ENCODE peak calls at places on chromosomes 13 and 19, in eight cellular contexts. F is AG08396, Q is neural crest cell, V is amygdala, R is right lobe of liver, B is fibroblast of the conjunctiva, D is NCI-H774, T is HS-5. S is an unnamed sample.

GRCh38 chr19:10419200-10419645 is 1.1 kb upstream of the PDE4A start:
- DNase-seq in F (peak), Q (no peak), V (no peak), R (no peak), B (no peak), D (no peak), T (no peak), S (no peak)

GRCh38 chr13:112186091-112186490 is 119.1 kb downstream of the SOX1 start:
- DNase-seq in F (no peak), Q (no peak), V (no peak), R (no peak), B (no peak), D (no peak), T (no peak), S (no peak)

GRCh38 chr19:1969176-1970002 is 28.4 kb downstream of the CSNK1G2 start:
- DNase-seq in F (no peak), Q (no peak), V (no peak), R (no peak), B (no peak), D (no peak), T (no peak), S (no peak)

GRCh38 chr13:100825551-100825950 is 151.0 kb upstream of the TMTC4 start:
- DNase-seq in F (peak), Q (no peak), V (no peak), R (no peak), B (no peak), D (no peak), T (peak), S (no peak)

GRCh38 chr13:69264362-69265334 is 843.0 kb upstream of the ATXN8OS start:
- DNase-seq in F (no peak), Q (no peak), V (no peak), R (no peak), B (no peak), D (no peak), T (no peak), S (no peak)

GRCh38 chr19:46904114-46905060 is 43.6 kb downstream of the ARHGAP35 start:
- DNase-seq in F (no peak), Q (no peak), V (no peak), R (no peak), B (no peak), D (no peak), T (no peak), S (no peak)

GRCh38 chr19:18596752-18597157 is 8.2 kb downstream of the REX1BD start:
- DNase-seq in F (peak), Q (no peak), V (no peak), R (no peak), B (no peak), D (peak), T (no peak), S (peak)

GRCh38 chr19:35106291-35106583 is 9.4 kb upstream of the FXYD3 start:
- DNase-seq in F (no peak), Q (no peak), V (peak), R (no peak), B (no peak), D (no peak), T (no peak), S (no peak)

GRCh38 chr13:75648446-75648845 is 12.3 kb downstream of the LMO7 start:
- DNase-seq in F (no peak), Q (no peak), V (no peak), R (no peak), B (no peak), D (no peak), T (no peak), S (no peak)

GRCh38 chr19:41323023-41323422 is 13.1 kb downstream of the CCDC97 start:
- DNase-seq in F (peak), Q (no peak), V (no peak), R (no peak), B (no peak), D (no peak), T (no peak), S (no peak)

GRCh38 chr13:39767791-39768564 is 112.5 kb downstream of the COG6 start:
- DNase-seq in F (no peak), Q (no peak), V (no peak), R (no peak), B (no peak), D (no peak), T (no peak), S (no peak)

GRCh38 chr13:30398601-30399072 is 23.7 kb upstream of the UBE2L5 start:
- DNase-seq in F (no peak), Q (no peak), V (no peak), R (peak), B (no peak), D (no peak), T (no peak), S (no peak)

GRCh38 chr19:45202637-45203036 is 24.1 kb downstream of the BLOC1S3 start:
- DNase-seq in F (no peak), Q (no peak), V (no peak), R (no peak), B (no peak), D (no peak), T (no peak), S (no peak)

GRCh38 chr13:47463726-47464125 is 537.3 kb downstream of the SUCLA2 start:
- DNase-seq in F (no peak), Q (no peak), V (no peak), R (no peak), B (no peak), D (no peak), T (no peak), S (no peak)

S was measured in upper lobe of right lung.